ENCODE peak calls at places on chromosome 7, in six cellular contexts. One of them, this sample, is unnamed.
A peak's percentile ranks its signal among the peaks of the same experiment; 100 is the strongest.

GRCh38 chr7:22864855-22865606 is 42.4 kb upstream of the TOMM7 start:
- DNase-seq in sciatic nerve: no peak
- DNase-seq in heart right ventricle: peak; percentile 21
- DNase-seq in uterus: no peak
- DNase-seq in fibroblast of the conjunctiva: no peak
- DNase-seq in left ventricle myocardium inferior: no peak
- DNase-seq in this sample: peak; percentile 31

GRCh38 chr7:118158766-118159165 is 25.2 kb upstream of the LSM8 start:
- DNase-seq in fibroblast of the conjunctiva: no peak
- DNase-seq in uterus: no peak
- DNase-seq in left ventricle myocardium inferior: no peak
- DNase-seq in sciatic nerve: no peak
- DNase-seq in heart right ventricle: no peak
- DNase-seq in this sample: peak; percentile 31

GRCh38 chr7:42978496-42978895 is 46.3 kb downstream of the MRPL32 start:
- DNase-seq in fibroblast of the conjunctiva: no peak
- DNase-seq in heart right ventricle: no peak
- DNase-seq in left ventricle myocardium inferior: no peak
- DNase-seq in uterus: no peak
- DNase-seq in sciatic nerve: no peak
- DNase-seq in this sample: peak; percentile 29

GRCh38 chr7:157693521-157694388 is 357.0 kb downstream of the DNAJB6 start:
- DNase-seq in fibroblast of the conjunctiva: no peak
- DNase-seq in heart right ventricle: no peak
- DNase-seq in left ventricle myocardium inferior: no peak
- DNase-seq in sciatic nerve: peak; percentile 51
- DNase-seq in uterus: peak; percentile 1
- DNase-seq in this sample: no peak

GRCh38 chr7:97270280-97270679 is 152.8 kb downstream of the SDHAF3 start:
- DNase-seq in uterus: no peak
- DNase-seq in sciatic nerve: no peak
- DNase-seq in left ventricle myocardium inferior: no peak
- DNase-seq in heart right ventricle: no peak
- DNase-seq in fibroblast of the conjunctiva: no peak
- DNase-seq in this sample: peak; percentile 32

GRCh38 chr7:82701941-82702340 is 258.4 kb upstream of the CACNA2D1 start:
- DNase-seq in sciatic nerve: no peak
- DNase-seq in heart right ventricle: no peak
- DNase-seq in fibroblast of the conjunctiva: no peak
- DNase-seq in left ventricle myocardium inferior: no peak
- DNase-seq in uterus: no peak
- DNase-seq in this sample: no peak

GRCh38 chr7:1993031-1993685 is 239.6 kb downstream of the MAD1L1 start:
- DNase-seq in left ventricle myocardium inferior: no peak
- DNase-seq in heart right ventricle: no peak
- DNase-seq in fibroblast of the conjunctiva: no peak
- DNase-seq in sciatic nerve: no peak
- DNase-seq in uterus: no peak
- DNase-seq in this sample: no peak

GRCh38 chr7:5442757-5443305 is 19.2 kb upstream of the TNRC18 start:
- DNase-seq in heart right ventricle: no peak
- DNase-seq in fibroblast of the conjunctiva: no peak
- DNase-seq in sciatic nerve: no peak
- DNase-seq in left ventricle myocardium inferior: no peak
- DNase-seq in uterus: no peak
- DNase-seq in this sample: no peak

GRCh38 chr7:18087031-18087686 is 59.5 kb upstream of the PRPS1L1 start:
- DNase-seq in sciatic nerve: no peak
- DNase-seq in left ventricle myocardium inferior: peak; percentile 15
- DNase-seq in uterus: peak; percentile 31
- DNase-seq in fibroblast of the conjunctiva: no peak
- DNase-seq in heart right ventricle: no peak
- DNase-seq in this sample: no peak

GRCh38 chr7:79997345-79997744 is 137.3 kb upstream of the GNAI1 start:
- DNase-seq in left ventricle myocardium inferior: no peak
- DNase-seq in fibroblast of the conjunctiva: no peak
- DNase-seq in heart right ventricle: no peak
- DNase-seq in uterus: no peak
- DNase-seq in sciatic nerve: no peak
- DNase-seq in this sample: no peak

GRCh38 chr7:122790558-122790957 is 87.8 kb upstream of the RNF148 start:
- DNase-seq in uterus: no peak
- DNase-seq in left ventricle myocardium inferior: no peak
- DNase-seq in heart right ventricle: no peak
- DNase-seq in sciatic nerve: no peak
- DNase-seq in fibroblast of the conjunctiva: no peak
- DNase-seq in this sample: no peak

GRCh38 chr7:116591202-116592040 is 66.6 kb downstream of the CAV1 start:
- DNase-seq in heart right ventricle: no peak
- DNase-seq in left ventricle myocardium inferior: no peak
- DNase-seq in sciatic nerve: no peak
- DNase-seq in fibroblast of the conjunctiva: no peak
- DNase-seq in uterus: no peak
- DNase-seq in this sample: peak; percentile 53

GRCh38 chr7:1895664-1896515 is 225.8 kb downstream of the ELFN1 start:
- DNase-seq in left ventricle myocardium inferior: peak; percentile 79
- DNase-seq in heart right ventricle: peak; percentile 82
- DNase-seq in uterus: no peak
- DNase-seq in fibroblast of the conjunctiva: no peak
- DNase-seq in sciatic nerve: no peak
- DNase-seq in this sample: no peak

GRCh38 chr7:34011017-34011680 is 105.8 kb downstream of the BMPER start:
- DNase-seq in uterus: no peak
- DNase-seq in sciatic nerve: no peak
- DNase-seq in fibroblast of the conjunctiva: no peak
- DNase-seq in left ventricle myocardium inferior: no peak
- DNase-seq in heart right ventricle: no peak
- DNase-seq in this sample: no peak

GRCh38 chr7:116441534-116441933 is 58.0 kb upstream of the CAV2 start:
- DNase-seq in fibroblast of the conjunctiva: no peak
- DNase-seq in heart right ventricle: no peak
- DNase-seq in left ventricle myocardium inferior: no peak
- DNase-seq in uterus: no peak
- DNase-seq in sciatic nerve: no peak
- DNase-seq in this sample: no peak

GRCh38 chr7:36795451-36796021 is 71.2 kb upstream of the AOAH start:
- DNase-seq in fibroblast of the conjunctiva: no peak
- DNase-seq in heart right ventricle: no peak
- DNase-seq in left ventricle myocardium inferior: no peak
- DNase-seq in sciatic nerve: no peak
- DNase-seq in uterus: no peak
- DNase-seq in this sample: no peak

GRCh38 chr7:110994028-110994967 is 96.6 kb upstream of the LRRN3 start:
- DNase-seq in left ventricle myocardium inferior: no peak
- DNase-seq in sciatic nerve: no peak
- DNase-seq in fibroblast of the conjunctiva: no peak
- DNase-seq in uterus: no peak
- DNase-seq in heart right ventricle: no peak
- DNase-seq in this sample: no peak

GRCh38 chr7:42227523-42227922 is 9.5 kb downstream of the GLI3 start:
- DNase-seq in sciatic nerve: no peak
- DNase-seq in uterus: no peak
- DNase-seq in left ventricle myocardium inferior: no peak
- DNase-seq in fibroblast of the conjunctiva: no peak
- DNase-seq in heart right ventricle: no peak
- DNase-seq in this sample: no peak

GRCh38 chr7:130144632-130145171 is 60.5 kb downstream of the TMEM209 start:
- DNase-seq in uterus: no peak
- DNase-seq in sciatic nerve: no peak
- DNase-seq in left ventricle myocardium inferior: no peak
- DNase-seq in fibroblast of the conjunctiva: no peak
- DNase-seq in heart right ventricle: no peak
- DNase-seq in this sample: peak; percentile 66

GRCh38 chr7:150663802-150664494 is 21.6 kb upstream of the GIMAP2 start:
- DNase-seq in sciatic nerve: no peak
- DNase-seq in uterus: no peak
- DNase-seq in heart right ventricle: no peak
- DNase-seq in left ventricle myocardium inferior: no peak
- DNase-seq in fibroblast of the conjunctiva: no peak
- DNase-seq in this sample: no peak

GRCh38 chr7:45217358-45217757 is 59.8 kb downstream of the RAMP3 start:
- DNase-seq in heart right ventricle: no peak
- DNase-seq in sciatic nerve: no peak
- DNase-seq in uterus: no peak
- DNase-seq in fibroblast of the conjunctiva: no peak
- DNase-seq in left ventricle myocardium inferior: no peak
- DNase-seq in this sample: peak; percentile 15

GRCh38 chr7:74083928-74084721 is 521 bp downstream of the LIMK1 start:
- DNase-seq in heart right ventricle: no peak
- DNase-seq in uterus: peak; percentile 48
- DNase-seq in sciatic nerve: no peak
- DNase-seq in fibroblast of the conjunctiva: no peak
- DNase-seq in left ventricle myocardium inferior: peak; percentile 40
- DNase-seq in this sample: peak; percentile 75

GRCh38 chr7:47572939-47573757 is 8.8 kb downstream of the TNS3 start:
- DNase-seq in left ventricle myocardium inferior: no peak
- DNase-seq in fibroblast of the conjunctiva: no peak
- DNase-seq in sciatic nerve: no peak
- DNase-seq in heart right ventricle: no peak
- DNase-seq in uterus: no peak
- DNase-seq in this sample: no peak

GRCh38 chr7:92784935-92785334 is 51.4 kb downstream of the CDK6 start:
- DNase-seq in fibroblast of the conjunctiva: no peak
- DNase-seq in left ventricle myocardium inferior: no peak
- DNase-seq in uterus: no peak
- DNase-seq in sciatic nerve: no peak
- DNase-seq in heart right ventricle: no peak
- DNase-seq in this sample: no peak

GRCh38 chr7:115799430-115799829 is 231.1 kb downstream of the TFEC start:
- DNase-seq in fibroblast of the conjunctiva: no peak
- DNase-seq in heart right ventricle: no peak
- DNase-seq in left ventricle myocardium inferior: no peak
- DNase-seq in uterus: no peak
- DNase-seq in sciatic nerve: no peak
- DNase-seq in this sample: no peak

GRCh38 chr7:32102432-32102851 is 32.2 kb upstream of the PDE1C start:
- DNase-seq in fibroblast of the conjunctiva: no peak
- DNase-seq in left ventricle myocardium inferior: peak; percentile 36
- DNase-seq in uterus: no peak
- DNase-seq in sciatic nerve: no peak
- DNase-seq in heart right ventricle: peak; percentile 26
- DNase-seq in this sample: no peak

GRCh38 chr7:20153999-20154398 is 63.2 kb downstream of the MACC1 start:
- DNase-seq in heart right ventricle: no peak
- DNase-seq in fibroblast of the conjunctiva: no peak
- DNase-seq in left ventricle myocardium inferior: no peak
- DNase-seq in uterus: no peak
- DNase-seq in sciatic nerve: no peak
- DNase-seq in this sample: peak; percentile 50

GRCh38 chr7:57404343-57404966 is 45.5 kb upstream of the ZNF716 start:
- DNase-seq in heart right ventricle: peak; percentile 75
- DNase-seq in left ventricle myocardium inferior: peak; percentile 82
- DNase-seq in uterus: no peak
- DNase-seq in fibroblast of the conjunctiva: no peak
- DNase-seq in sciatic nerve: no peak
- DNase-seq in this sample: no peak

GRCh38 chr7:4241791-4242190 is 440.3 kb upstream of the FOXK1 start:
- DNase-seq in fibroblast of the conjunctiva: no peak
- DNase-seq in heart right ventricle: no peak
- DNase-seq in sciatic nerve: peak; percentile 31
- DNase-seq in left ventricle myocardium inferior: no peak
- DNase-seq in uterus: no peak
- DNase-seq in this sample: no peak

GRCh38 chr7:91330378-91331295 is 66.4 kb downstream of the FZD1 start:
- DNase-seq in heart right ventricle: no peak
- DNase-seq in left ventricle myocardium inferior: no peak
- DNase-seq in sciatic nerve: no peak
- DNase-seq in uterus: no peak
- DNase-seq in fibroblast of the conjunctiva: no peak
- DNase-seq in this sample: peak; percentile 12

GRCh38 chr7:100053201-100053600 is 3.6 kb downstream of the ZSCAN21 start:
- DNase-seq in heart right ventricle: no peak
- DNase-seq in uterus: no peak
- DNase-seq in fibroblast of the conjunctiva: peak; percentile 29
- DNase-seq in sciatic nerve: no peak
- DNase-seq in left ventricle myocardium inferior: no peak
- DNase-seq in this sample: peak; percentile 99

GRCh38 chr7:31114593-31115343 is 62.7 kb downstream of the ADCYAP1R1 start:
- DNase-seq in left ventricle myocardium inferior: no peak
- DNase-seq in fibroblast of the conjunctiva: peak; percentile 5
- DNase-seq in sciatic nerve: no peak
- DNase-seq in heart right ventricle: no peak
- DNase-seq in uterus: no peak
- DNase-seq in this sample: peak; percentile 31

GRCh38 chr7:78435355-78435754 is 636.8 kb downstream of the PHTF2 start:
- DNase-seq in fibroblast of the conjunctiva: no peak
- DNase-seq in sciatic nerve: no peak
- DNase-seq in uterus: no peak
- DNase-seq in heart right ventricle: no peak
- DNase-seq in left ventricle myocardium inferior: no peak
- DNase-seq in this sample: peak; percentile 99

GRCh38 chr7:47145326-47145725 is 436.6 kb downstream of the TNS3 start:
- DNase-seq in uterus: no peak
- DNase-seq in fibroblast of the conjunctiva: no peak
- DNase-seq in left ventricle myocardium inferior: no peak
- DNase-seq in heart right ventricle: no peak
- DNase-seq in sciatic nerve: no peak
- DNase-seq in this sample: no peak

GRCh38 chr7:150382123-150382843 is 3.2 kb downstream of the ZNF775 start:
- DNase-seq in uterus: no peak
- DNase-seq in sciatic nerve: no peak
- DNase-seq in heart right ventricle: no peak
- DNase-seq in fibroblast of the conjunctiva: no peak
- DNase-seq in left ventricle myocardium inferior: no peak
- DNase-seq in this sample: no peak

GRCh38 chr7:114048386-114049235 is 129.8 kb upstream of the PPP1R3A start:
- DNase-seq in uterus: no peak
- DNase-seq in left ventricle myocardium inferior: no peak
- DNase-seq in sciatic nerve: no peak
- DNase-seq in heart right ventricle: no peak
- DNase-seq in fibroblast of the conjunctiva: no peak
- DNase-seq in this sample: peak; percentile 57

GRCh38 chr7:132435016-132435990 is 141.0 kb downstream of the PLXNA4 start:
- DNase-seq in fibroblast of the conjunctiva: no peak
- DNase-seq in left ventricle myocardium inferior: no peak
- DNase-seq in uterus: no peak
- DNase-seq in sciatic nerve: no peak
- DNase-seq in heart right ventricle: no peak
- DNase-seq in this sample: no peak